ENCODE peak calls at places on chromosome 9, in four cellular contexts. P is esophagus squamous epithelium, R is stomach, J is cardiac muscle cell. X is an unnamed sample.

GRCh38 chr9:133844876-133845658 is 106.9 kb upstream of the SARDH start:
- DNase-seq in R (peak), P (no peak), J (peak), X (peak)

GRCh38 chr9:71630371-71630770 is 137.9 kb downstream of the CEMIP2 start:
- DNase-seq in P (no peak), J (no peak), R (no peak), X (no peak)

GRCh38 chr9:138072161-138072842 is 194.7 kb downstream of the CACNA1B start:
- DNase-seq in J (no peak), R (peak), P (no peak), X (no peak)

GRCh38 chr9:127457191-127457878 is 6.0 kb downstream of the LRSAM1 start:
- DNase-seq in J (no peak), R (no peak), P (no peak), X (no peak)

GRCh38 chr9:133705576-133705975 is 32.6 kb downstream of the SARDH start:
- DNase-seq in J (no peak), R (no peak), P (no peak), X (no peak)

GRCh38 chr9:16236882-16237281 is 633.6 kb downstream of the BNC2 start:
- DNase-seq in R (no peak), J (peak), P (no peak), X (no peak)

GRCh38 chr9:111661150-111661801 is at the start of gene GNG10:
- DNase-seq in P (no peak), R (peak), J (peak), X (peak)

GRCh38 chr9:38046669-38047300 is 22.2 kb downstream of the SHB start:
- DNase-seq in R (peak), P (no peak), J (peak), X (peak)

GRCh38 chr9:100020121-100020780 is 78.5 kb downstream of the ERP44 start:
- DNase-seq in J (peak), P (no peak), R (no peak), X (peak)

GRCh38 chr9:128159073-128159783 is 837 bp upstream of the BBLN start:
- DNase-seq in P (no peak), R (no peak), J (no peak), X (no peak)

GRCh38 chr9:75962186-75963036 is 71.9 kb downstream of the PCSK5 start:
- DNase-seq in P (no peak), J (no peak), R (no peak), X (no peak)

GRCh38 chr9:82673201-82673600 is 389.7 kb downstream of the RASEF start:
- DNase-seq in J (no peak), P (no peak), R (no peak), X (no peak)

GRCh38 chr9:126418608-126419007 is 92.0 kb downstream of the MVB12B start:
- DNase-seq in J (no peak), P (no peak), R (no peak), X (no peak)

GRCh38 chr9:78967557-78968212 is 604.1 kb upstream of the TLE4 start:
- DNase-seq in R (no peak), P (no peak), J (peak), X (no peak)

GRCh38 chr9:114383866-114384231 is 3.9 kb downstream of the AKNA start:
- DNase-seq in J (no peak), R (no peak), P (no peak), X (no peak)

GRCh38 chr9:78325343-78325742 is 28.4 kb downstream of the PSAT1 start:
- DNase-seq in J (peak), P (no peak), R (no peak), X (peak)

GRCh38 chr9:120730661-120731514 is 16.6 kb upstream of the MEGF9 start:
- DNase-seq in P (no peak), J (peak), R (peak), X (peak)

GRCh38 chr9:97992219-97992618 is 9.1 kb downstream of the ANP32B start:
- DNase-seq in R (no peak), P (no peak), J (no peak), X (no peak)

GRCh38 chr9:22148876-22149637 is 140.0 kb upstream of the CDKN2B start:
- DNase-seq in R (no peak), J (no peak), P (no peak), X (no peak)

GRCh38 chr9:114769664-114770063 is 36.2 kb downstream of the TNFSF15 start:
- DNase-seq in J (no peak), P (no peak), R (no peak), X (no peak)

GRCh38 chr9:137621131-137621757 is 2.4 kb downstream of the EHMT1 start:
- DNase-seq in J (peak), R (no peak), P (no peak), X (peak)

GRCh38 chr9:101460965-101461364 is 25.4 kb upstream of the ALDOB start:
- DNase-seq in R (no peak), J (no peak), P (no peak), X (peak)

GRCh38 chr9:128819716-128820664 is 1.7 kb downstream of the ENDOG start:
- DNase-seq in P (no peak), J (peak), R (no peak), X (no peak)

GRCh38 chr9:129177443-129177790 is 644 bp downstream of the IER5L start:
- DNase-seq in R (no peak), P (no peak), J (no peak), X (no peak)

GRCh38 chr9:112063151-112063550 is 111.9 kb downstream of the SUSD1 start:
- DNase-seq in P (no peak), J (no peak), R (no peak), X (no peak)

GRCh38 chr9:27429436-27429835 is 94.7 kb upstream of the IFNK start:
- DNase-seq in R (no peak), P (no peak), J (no peak), X (no peak)

GRCh38 chr9:134458111-134458845 is 132.0 kb downstream of the RXRA start:
- DNase-seq in J (peak), P (no peak), R (no peak), X (no peak)

GRCh38 chr9:92719028-92719647 is 45.5 kb downstream of the BICD2 start:
- DNase-seq in R (no peak), P (no peak), J (no peak), X (no peak)

GRCh38 chr9:128371622-128372117 is 496 bp downstream of the URM1 start:
- DNase-seq in P (no peak), R (no peak), J (no peak), X (no peak)

GRCh38 chr9:35603506-35603985 is 1.5 kb upstream of the TESK1 start:
- DNase-seq in J (peak), R (peak), P (no peak), X (peak)

GRCh38 chr9:84947412-84947972 is 278.0 kb downstream of the NTRK2 start:
- DNase-seq in J (no peak), R (no peak), P (no peak), X (no peak)

GRCh38 chr9:23215688-23216087 is 610.4 kb downstream of the ELAVL2 start:
- DNase-seq in R (no peak), J (no peak), P (no peak), X (no peak)

GRCh38 chr9:109652971-109653370 is 127.0 kb upstream of the PALM2AKAP2 start:
- DNase-seq in P (no peak), J (peak), R (no peak), X (peak)

GRCh38 chr9:13411827-13412226 is 132.3 kb upstream of the MPDZ start:
- DNase-seq in R (no peak), J (no peak), P (no peak), X (no peak)

GRCh38 chr9:7910426-7911015 is 110.9 kb upstream of the DMAC1 start:
- DNase-seq in P (no peak), J (no peak), R (no peak), X (no peak)

DNA sequence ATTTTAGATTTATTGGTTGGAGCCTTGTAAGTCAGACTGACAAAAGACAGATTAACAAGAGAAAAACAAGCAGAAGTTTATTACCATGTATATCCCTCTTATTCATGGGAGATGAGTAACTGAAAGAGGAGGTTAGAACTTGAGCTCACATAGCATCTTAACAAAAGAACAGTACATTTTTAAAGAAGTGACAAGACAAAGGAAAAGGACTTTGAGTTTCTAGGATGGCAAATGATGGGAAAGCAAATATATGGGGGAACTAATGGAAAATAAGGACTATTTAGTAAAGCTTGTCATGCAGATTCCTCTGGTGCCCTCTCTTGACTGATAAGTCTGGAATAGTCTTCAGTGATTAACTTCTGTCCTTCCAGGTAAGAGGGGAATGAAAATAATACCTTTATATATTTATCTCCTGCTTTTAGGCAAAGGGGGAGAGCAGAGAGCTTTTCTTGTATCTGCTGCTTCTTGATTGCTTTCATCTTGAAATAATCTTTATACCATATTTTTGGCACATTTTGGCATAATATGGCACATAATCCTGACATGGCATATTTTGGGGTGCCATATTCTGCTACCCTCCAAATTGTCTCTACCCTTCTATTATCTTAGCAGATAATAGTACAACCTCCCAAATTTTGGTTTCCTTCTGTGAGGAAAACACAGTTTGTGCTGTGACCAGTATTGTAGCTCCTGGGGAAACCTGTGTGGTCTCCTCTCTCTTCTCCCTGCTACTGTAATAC is 206.8 kb downstream of the TMC1 start:
- DNase-seq in J (no peak), P (no peak), R (no peak), X (no peak)
- H3K27ac ChIP-seq in J (no peak), P (no peak), R (no peak), X (no peak)

DNA sequence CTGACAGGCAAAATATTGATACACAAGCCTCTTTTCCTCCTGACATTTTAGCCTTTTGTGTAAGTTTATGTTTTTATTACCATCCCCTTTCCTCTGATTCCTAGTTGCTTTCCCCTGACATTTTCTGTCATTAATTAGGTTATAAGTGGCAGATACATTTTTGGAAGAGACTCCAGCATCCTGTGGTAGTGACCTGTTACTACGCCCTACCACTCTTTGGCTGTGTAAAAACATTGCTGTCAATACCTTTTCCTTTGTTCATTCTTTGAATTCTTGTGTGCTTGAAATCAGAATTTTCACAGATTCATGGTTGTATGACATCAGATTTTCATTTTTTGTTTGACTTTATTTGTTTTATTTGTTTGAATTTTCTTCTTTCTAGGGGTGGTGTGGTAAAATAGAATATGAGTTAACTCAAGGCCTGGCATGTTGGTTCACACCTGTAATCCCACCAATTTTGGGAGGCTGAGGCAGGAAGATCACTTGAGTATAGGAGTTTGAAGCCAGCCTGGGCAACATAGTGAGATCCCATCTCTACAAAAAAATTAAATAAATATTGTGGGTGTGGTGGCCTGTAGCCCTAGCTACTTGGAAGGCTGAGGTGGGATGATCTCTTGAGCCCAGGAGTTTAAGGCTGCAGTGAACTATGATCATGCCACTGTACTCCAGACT is 43.4 kb downstream of the UBE2R2 start:
- DNase-seq in R (no peak), J (peak), P (no peak), X (no peak)
- TF ChIP-seq CTCF in R (no peak), J (no peak), P (no peak), X (peak)

GRCh38 chr9:19640023-19640422 is 148.8 kb downstream of the SLC24A2 start:
- DNase-seq in J (no peak), P (no peak), R (no peak), X (no peak)
- H3K27ac ChIP-seq in J (no peak), P (no peak), R (no peak), X (no peak)

DNA sequence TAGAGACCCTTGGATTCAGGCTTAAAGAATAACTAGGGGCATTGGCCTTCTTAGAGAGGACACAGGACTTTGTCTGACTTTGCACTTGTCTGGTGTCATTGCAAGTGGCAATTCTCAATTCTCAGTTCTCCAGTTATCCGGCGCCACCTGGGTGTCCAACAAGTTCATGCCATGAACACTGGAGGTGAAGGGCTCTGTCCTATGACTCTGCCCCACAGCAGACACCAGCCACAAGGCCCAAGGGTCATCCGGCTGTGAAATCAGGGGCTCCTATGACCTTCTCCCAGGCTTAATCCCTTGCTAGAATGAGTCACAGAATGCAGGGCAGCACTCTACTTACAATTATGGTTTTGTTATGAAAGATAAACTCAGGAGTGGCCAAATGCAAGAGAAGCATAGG is 391.9 kb downstream of the GADD45G start:
- DNase-seq in R (peak), J (no peak), P (no peak), X (no peak)
- TF ChIP-seq CTCF in R (no peak), J (peak), P (no peak), X (no peak)

GRCh38 chr9:136453326-136453725 is 13.7 kb upstream of the INPP5E start:
- DNase-seq in P (no peak), J (no peak), R (no peak), X (no peak)

GRCh38 chr9:136451221-136451877 is 11.7 kb upstream of the INPP5E start:
- DNase-seq in R (no peak), J (no peak), P (no peak), X (no peak)

GRCh38 chr9:136455043-136456002 is 15.7 kb upstream of the INPP5E start:
- DNase-seq in J (no peak), R (no peak), P (no peak), X (no peak)

GRCh38 chr9:136456257-136456656 is 16.6 kb upstream of the INPP5E start:
- DNase-seq in P (no peak), J (no peak), R (no peak), X (no peak)

GRCh38 chr9:136454026-136454796 is 14.6 kb upstream of the INPP5E start:
- DNase-seq in P (no peak), R (no peak), J (no peak), X (no peak)
- H3K27ac ChIP-seq in P (no peak), R (no peak), J (no peak), X (no peak)

X was measured in brain microvascular endothelial cell.